ENCODE peak calls at places on chromosomes 2 and 18, in four cellular contexts. One of them, this sample, is unnamed.

GRCh38 chr2:174025271-174026121 is 60.3 kb upstream of the SP3 start:
- DNase-seq in Peyer's patch: peak; percentile 24
- DNase-seq in adipocyte: peak; percentile 96
- DNase-seq in HAP-1: no peak
- DNase-seq in this sample: peak; percentile 93

GRCh38 chr2:115412501-115412900 is 970.1 kb downstream of the DPP10 start:
- DNase-seq in HAP-1: peak; percentile 8
- DNase-seq in Peyer's patch: no peak
- DNase-seq in adipocyte: no peak
- DNase-seq in this sample: no peak

GRCh38 chr2:99926986-99927385 is 215.4 kb downstream of the AFF3 start:
- DNase-seq in Peyer's patch: no peak
- DNase-seq in adipocyte: peak; percentile 29
- DNase-seq in HAP-1: no peak
- DNase-seq in this sample: no peak

GRCh38 chr2:54524236-54524991 is 68.3 kb downstream of the SPTBN1 start:
- DNase-seq in Peyer's patch: no peak
- DNase-seq in HAP-1: peak; percentile 18
- DNase-seq in adipocyte: peak; percentile 60
- DNase-seq in this sample: no peak

GRCh38 chr2:144509548-144510205 is 10.2 kb downstream of the ZEB2 start:
- DNase-seq in Peyer's patch: no peak
- DNase-seq in HAP-1: no peak
- DNase-seq in adipocyte: no peak
- DNase-seq in this sample: no peak

GRCh38 chr18:76905821-76906220 is 83.5 kb downstream of the ZNF236 start:
- DNase-seq in adipocyte: no peak
- DNase-seq in HAP-1: no peak
- DNase-seq in Peyer's patch: no peak
- DNase-seq in this sample: no peak

GRCh38 chr2:235505210-235505741 is 11.4 kb downstream of the AGAP1 start:
- DNase-seq in adipocyte: no peak
- DNase-seq in Peyer's patch: no peak
- DNase-seq in HAP-1: no peak
- DNase-seq in this sample: no peak

GRCh38 chr2:177187631-177188312 is 24.8 kb upstream of the HNRNPA3 start:
- DNase-seq in Peyer's patch: no peak
- DNase-seq in HAP-1: no peak
- DNase-seq in adipocyte: peak; percentile 74
- DNase-seq in this sample: no peak

GRCh38 chr18:49456794-49457193 is 3.7 kb downstream of the DYM start:
- DNase-seq in HAP-1: no peak
- DNase-seq in adipocyte: peak; percentile 20
- DNase-seq in Peyer's patch: no peak
- DNase-seq in this sample: no peak

GRCh38 chr2:173999272-173999671 is 34.1 kb upstream of the SP3 start:
- DNase-seq in HAP-1: no peak
- DNase-seq in adipocyte: no peak
- DNase-seq in Peyer's patch: no peak
- DNase-seq in this sample: no peak

GRCh38 chr2:241020201-241020600 is 21.8 kb downstream of the SNED1 start:
- DNase-seq in HAP-1: no peak
- DNase-seq in adipocyte: no peak
- DNase-seq in Peyer's patch: peak; percentile 10
- DNase-seq in this sample: no peak

GRCh38 chr2:84850471-84850870 is 30.4 kb downstream of the TRABD2A start:
- DNase-seq in adipocyte: no peak
- DNase-seq in Peyer's patch: no peak
- DNase-seq in HAP-1: no peak
- DNase-seq in this sample: no peak

DNA sequence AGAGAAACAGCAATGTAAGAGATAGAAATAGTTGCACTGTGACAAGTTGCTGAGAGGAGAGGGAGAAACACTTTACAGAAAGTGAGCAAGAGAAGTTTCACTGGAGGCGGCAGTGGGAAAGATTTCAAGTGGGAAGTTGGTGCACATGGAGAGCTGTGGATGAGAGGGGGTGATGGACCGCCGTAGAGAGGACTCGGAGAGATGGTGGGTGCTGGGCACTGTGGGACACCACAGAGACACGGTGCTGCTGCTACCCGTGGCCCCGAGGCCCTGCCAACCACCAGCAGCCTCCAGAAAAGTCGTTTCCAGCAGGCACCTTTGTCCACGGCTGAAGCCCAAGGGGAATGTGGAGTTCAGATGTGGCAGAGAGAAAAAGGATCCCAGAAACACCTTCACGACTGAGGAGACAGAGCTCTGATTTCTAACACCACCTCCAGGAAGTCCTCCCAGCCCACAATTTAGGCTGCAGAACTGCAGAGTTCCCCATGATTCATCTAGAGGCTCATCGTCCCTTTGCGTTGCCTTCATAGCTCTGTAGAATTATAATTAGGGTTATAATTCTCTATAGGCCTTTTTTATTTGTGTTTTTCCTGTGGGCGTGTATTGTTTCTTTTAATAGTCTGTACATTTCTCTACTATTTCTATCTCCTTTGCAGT is 15.9 kb upstream of the IGFBP2 start:
- DNase-seq in HAP-1: no peak
- DNase-seq in Peyer's patch: no peak
- DNase-seq in adipocyte: no peak
- DNase-seq in this sample: no peak
- H3K4me1 ChIP-seq in HAP-1: peaks cover 6% of the 10 kb centered on the region
- H3K4me1 ChIP-seq in Peyer's patch: no peaks in the 10 kb centered on the region
- H3K4me1 ChIP-seq in adipocyte: peaks cover 16% of the 10 kb centered on the region
- H3K4me1 ChIP-seq in this sample: no peaks in the 10 kb centered on the region

DNA sequence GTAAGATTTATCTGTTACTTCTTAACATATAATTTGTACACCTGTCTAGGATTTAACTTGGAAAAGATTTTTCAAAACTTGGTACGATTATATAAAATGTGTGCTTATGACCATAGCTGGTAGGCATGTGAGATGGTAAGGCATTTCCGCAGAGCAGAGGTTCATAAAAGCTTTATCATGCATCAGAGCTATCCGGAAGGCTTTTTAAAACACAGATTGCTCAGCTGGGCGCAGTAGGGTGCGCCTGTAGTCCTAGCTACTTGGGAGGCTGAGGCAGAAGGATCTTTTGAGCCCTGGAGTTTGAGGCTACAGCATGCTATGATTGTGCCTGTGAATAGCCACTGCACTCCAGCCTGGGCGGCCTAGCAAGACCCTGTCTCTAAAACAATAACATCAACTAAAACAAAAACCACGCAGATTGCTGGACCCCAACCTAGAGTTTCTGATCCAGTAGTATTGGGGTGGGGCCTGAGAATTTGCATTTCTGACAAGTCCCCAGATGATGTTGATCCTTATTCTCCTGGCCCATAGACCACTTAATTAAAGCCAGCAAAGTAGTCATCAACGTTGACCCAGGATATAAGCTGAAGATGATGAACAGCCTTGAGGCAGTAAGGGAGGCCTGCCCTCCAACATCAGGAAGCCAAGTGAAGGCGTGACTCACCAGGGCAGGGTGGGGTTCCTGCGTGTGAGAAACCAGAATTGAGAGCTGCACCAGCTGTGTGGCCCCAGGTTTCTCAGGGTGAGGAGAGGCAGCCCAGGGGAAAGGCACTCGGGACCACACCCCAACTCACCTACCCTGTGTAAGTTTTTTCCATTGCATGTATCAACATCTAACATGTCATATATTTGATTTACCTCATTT is 21.6 kb upstream of the SLC20A1 start:
- DNase-seq in adipocyte: peak; percentile 76
- DNase-seq in Peyer's patch: peak; percentile 39
- DNase-seq in HAP-1: no peak
- DNase-seq in this sample: no peak
- H3K4me1 ChIP-seq in adipocyte: peaks cover 59% of the 10 kb centered on the region
- H3K4me1 ChIP-seq in Peyer's patch: no peaks in the 10 kb centered on the region
- H3K4me1 ChIP-seq in HAP-1: no peaks in the 10 kb centered on the region
- H3K4me1 ChIP-seq in this sample: peaks cover 4% of the 10 kb centered on the region

GRCh38 chr2:205906419-205906818 is 179.6 kb downstream of the INO80D start:
- DNase-seq in HAP-1: no peak
- DNase-seq in adipocyte: no peak
- DNase-seq in Peyer's patch: no peak
- DNase-seq in this sample: no peak
- H3K4me1 ChIP-seq in HAP-1: no peaks in the 10 kb centered on the region
- H3K4me1 ChIP-seq in adipocyte: peaks cover 6% of the 10 kb centered on the region
- H3K4me1 ChIP-seq in Peyer's patch: no peaks in the 10 kb centered on the region
- H3K4me1 ChIP-seq in this sample: no peaks in the 10 kb centered on the region

DNA sequence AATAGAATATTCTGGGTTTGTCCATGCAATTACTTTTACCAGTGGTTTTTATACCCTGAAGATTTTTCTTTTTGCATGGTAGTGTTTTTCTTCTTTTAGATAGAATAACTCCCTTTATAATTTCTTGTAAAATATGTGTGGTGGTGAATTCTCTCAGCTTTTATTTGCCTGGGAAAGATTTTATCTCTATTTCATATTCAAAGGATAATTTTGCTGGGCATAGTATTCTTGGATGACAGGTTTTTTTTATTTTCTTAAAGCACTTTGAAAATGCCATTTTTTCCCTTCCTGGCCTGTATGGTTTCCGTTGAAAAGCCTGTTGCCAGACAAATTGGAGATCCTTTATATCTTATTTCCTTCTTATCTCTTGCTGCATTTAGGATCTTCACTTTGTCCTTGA is 113.5 kb downstream of the MYO3B start:
- DNase-seq in adipocyte: no peak
- DNase-seq in HAP-1: no peak
- DNase-seq in Peyer's patch: no peak
- DNase-seq in this sample: no peak
- H3K4me1 ChIP-seq in adipocyte: no peaks in the 10 kb centered on the region
- H3K4me1 ChIP-seq in HAP-1: no peaks in the 10 kb centered on the region
- H3K4me1 ChIP-seq in Peyer's patch: no peaks in the 10 kb centered on the region
- H3K4me1 ChIP-seq in this sample: no peaks in the 10 kb centered on the region

GRCh38 chr2:237351796-237352195 is 62.2 kb downstream of the COL6A3 start:
- DNase-seq in Peyer's patch: no peak
- DNase-seq in adipocyte: no peak
- DNase-seq in HAP-1: no peak
- DNase-seq in this sample: no peak

GRCh38 chr2:237350597-237350996 is 63.4 kb downstream of the COL6A3 start:
- DNase-seq in Peyer's patch: no peak
- DNase-seq in HAP-1: no peak
- DNase-seq in adipocyte: no peak
- DNase-seq in this sample: no peak

GRCh38 chr2:237352279-237352845 is 61.6 kb downstream of the COL6A3 start:
- DNase-seq in Peyer's patch: no peak
- DNase-seq in adipocyte: no peak
- DNase-seq in HAP-1: no peak
- DNase-seq in this sample: no peak

GRCh38 chr2:237350070-237350469 is 63.9 kb downstream of the COL6A3 start:
- DNase-seq in HAP-1: no peak
- DNase-seq in Peyer's patch: no peak
- DNase-seq in adipocyte: no peak
- DNase-seq in this sample: no peak

DNA sequence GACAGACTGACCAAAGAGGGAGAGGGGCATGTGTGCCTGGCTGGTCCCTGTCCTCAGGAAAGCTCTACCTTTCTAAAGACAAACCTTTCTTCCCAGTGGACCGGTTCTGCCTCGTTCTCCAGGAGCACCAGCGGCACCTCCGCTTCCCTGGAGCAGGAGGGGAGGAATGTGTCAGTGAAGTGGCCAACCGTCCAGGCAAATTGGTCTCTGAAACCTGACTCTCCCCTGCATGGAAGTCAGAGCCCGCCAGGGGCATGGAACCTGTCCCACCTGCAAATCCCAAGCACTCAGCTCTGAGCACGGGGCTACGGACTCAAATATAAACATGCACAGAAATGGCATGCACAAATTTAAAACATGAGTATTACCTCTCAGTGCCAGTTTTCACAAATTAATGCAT is 62.9 kb downstream of the COL6A3 start:
- DNase-seq in Peyer's patch: no peak
- DNase-seq in adipocyte: no peak
- DNase-seq in HAP-1: no peak
- DNase-seq in this sample: no peak
- H3K4me1 ChIP-seq in Peyer's patch: no peaks in the 10 kb centered on the region
- H3K4me1 ChIP-seq in adipocyte: peaks cover 50% of the 10 kb centered on the region
- H3K4me1 ChIP-seq in HAP-1: no peaks in the 10 kb centered on the region
- H3K4me1 ChIP-seq in this sample: no peaks in the 10 kb centered on the region

GRCh38 chr2:201402651-201403573 is 45.8 kb upstream of the FLACC1 start:
- DNase-seq in Peyer's patch: no peak
- DNase-seq in adipocyte: peak; percentile 38
- DNase-seq in HAP-1: no peak
- DNase-seq in this sample: no peak
- H3K4me1 ChIP-seq in Peyer's patch: no peaks in the 10 kb centered on the region
- H3K4me1 ChIP-seq in adipocyte: peaks cover 35% of the 10 kb centered on the region
- H3K4me1 ChIP-seq in HAP-1: peaks cover 44% of the 10 kb centered on the region
- H3K4me1 ChIP-seq in this sample: no peaks in the 10 kb centered on the region

GRCh38 chr2:122755281-122755780 is 999.9 kb downstream of the TSN start:
- DNase-seq in Peyer's patch: no peak
- DNase-seq in adipocyte: no peak
- DNase-seq in HAP-1: no peak
- DNase-seq in this sample: no peak
- H3K4me1 ChIP-seq in Peyer's patch: no peaks in the 10 kb centered on the region
- H3K4me1 ChIP-seq in adipocyte: no peaks in the 10 kb centered on the region
- H3K4me1 ChIP-seq in HAP-1: no peaks in the 10 kb centered on the region
- H3K4me1 ChIP-seq in this sample: no peaks in the 10 kb centered on the region

DNA sequence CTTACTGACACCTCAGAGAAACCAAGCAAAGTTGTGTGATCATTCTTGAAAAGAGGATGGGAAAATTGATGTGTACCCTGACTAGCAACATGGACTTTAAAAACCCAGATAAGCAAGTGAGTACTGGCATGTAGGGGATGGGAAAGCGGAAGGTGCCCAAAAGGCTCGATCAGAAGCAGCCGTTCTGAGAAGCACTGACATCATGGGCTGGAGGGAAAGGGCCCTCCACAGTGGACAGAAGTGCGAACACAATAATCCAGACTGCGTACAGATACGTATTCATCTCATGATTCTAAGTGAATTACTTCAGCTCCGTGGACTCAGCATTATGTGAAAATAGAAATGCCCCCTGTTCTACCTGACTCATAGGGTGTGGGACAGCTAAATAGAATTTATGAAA is 42.2 kb downstream of the CDH2 start:
- DNase-seq in Peyer's patch: no peak
- DNase-seq in HAP-1: no peak
- DNase-seq in adipocyte: no peak
- DNase-seq in this sample: no peak
- H3K4me1 ChIP-seq in Peyer's patch: no peaks in the 10 kb centered on the region
- H3K4me1 ChIP-seq in HAP-1: no peaks in the 10 kb centered on the region
- H3K4me1 ChIP-seq in adipocyte: no peaks in the 10 kb centered on the region
- H3K4me1 ChIP-seq in this sample: no peaks in the 10 kb centered on the region